ENCODE peak calls at places on chromosomes 13 and 19, in eight cellular contexts. R is DMS153; D is effector memory CD8-positive, alpha-beta T cell; Y is activated gamma-delta T cell treated with Interleukin-2 at 50 U/mL for 16 hours; J is hippocampal formation; B is nucleus accumbens; M is NCI-H345; W is neural crest cell. G is an unnamed sample.

GRCh38 chr13:109568273-109568900 is 218.0 kb downstream of the IRS2 start:
- DNase-seq in W (no peak), M (no peak), J (no peak), D (no peak), R (no peak), B (no peak), Y (no peak), G (no peak)

GRCh38 chr19:6225232-6225635 is 54.5 kb downstream of the MLLT1 start:
- DNase-seq in Y (no peak), J (no peak), B (no peak), R (no peak), M (no peak), D (no peak), W (no peak), G (no peak)

GRCh38 chr19:44645407-44646048 is 1.8 kb downstream of the PVR start:
- DNase-seq in R (no peak), Y (no peak), W (no peak), D (no peak), B (no peak), J (no peak), M (no peak), G (peak; percentile 57)

GRCh38 chr13:107005577-107005976 is 437.6 kb upstream of the ARGLU1 start:
- DNase-seq in Y (no peak), R (no peak), J (no peak), D (no peak), B (no peak), M (peak; percentile 14), W (no peak), G (no peak)

GRCh38 chr13:98397221-98397620 is 179.7 kb downstream of the STK24 start:
- DNase-seq in W (no peak), J (no peak), M (no peak), R (no peak), D (no peak), Y (no peak), B (no peak), G (no peak)

GRCh38 chr13:45194081-45194939 is 6.5 kb downstream of the KCTD4 start:
- DNase-seq in J (peak; percentile 71), W (no peak), Y (no peak), B (no peak), M (no peak), D (no peak), R (no peak), G (no peak)

GRCh38 chr13:94556646-94557045 is 39.3 kb downstream of the TGDS start:
- DNase-seq in W (no peak), Y (no peak), J (no peak), M (no peak), R (no peak), B (no peak), D (no peak), G (no peak)

GRCh38 chr13:97302611-97303010 is 80.5 kb downstream of the MBNL2 start:
- DNase-seq in Y (no peak), W (no peak), J (peak; percentile 39), B (no peak), D (no peak), M (no peak), R (peak; percentile 40), G (no peak)

GRCh38 chr13:20359335-20359734 is 127.2 kb upstream of the GJB6 start:
- DNase-seq in B (no peak), D (no peak), J (no peak), R (no peak), W (no peak), M (no peak), Y (no peak), G (peak; percentile 88)

GRCh38 chr19:51687791-51688664 is 5.1 kb upstream of the SPACA6 start:
- DNase-seq in M (no peak), B (no peak), J (peak; percentile 55), D (no peak), R (peak; percentile 9), Y (no peak), W (no peak), G (peak; percentile 80)

G was measured in RKO.